ENCODE peak calls at places on chromosomes 16 and 17, in ten cellular contexts. One of them, this sample, is unnamed. For H3K4me1, the result is how much of the 10 kb centered on the place peaks cover.

GRCh38 chr16:69105501-69106361 is at the start of gene HAS3:
- DNase-seq in prostate gland: peak
- DNase-seq in A549: peak
- DNase-seq in IMR-90: peak
- DNase-seq in tibial nerve: no peak
- DNase-seq in ovary: peak
- DNase-seq in H1: peak
- DNase-seq in stomach: peak
- DNase-seq in sigmoid colon: no peak
- DNase-seq in endothelial cell of umbilical vein: peak
- DNase-seq in this sample: peak

GRCh38 chr17:33461051-33461450 is 168.0 kb upstream of the ASIC2 start:
- DNase-seq in stomach: no peak
- DNase-seq in H1: no peak
- DNase-seq in A549: no peak
- DNase-seq in prostate gland: no peak
- DNase-seq in IMR-90: no peak
- DNase-seq in tibial nerve: no peak
- DNase-seq in endothelial cell of umbilical vein: no peak
- DNase-seq in sigmoid colon: no peak
- DNase-seq in ovary: no peak
- DNase-seq in this sample: no peak

GRCh38 chr17:45234641-45235040 is 13.0 kb downstream of the FMNL1 start:
- DNase-seq in IMR-90: no peak
- DNase-seq in prostate gland: no peak
- DNase-seq in tibial nerve: no peak
- DNase-seq in H1: peak
- DNase-seq in A549: peak
- DNase-seq in sigmoid colon: no peak
- DNase-seq in stomach: no peak
- DNase-seq in ovary: no peak
- DNase-seq in endothelial cell of umbilical vein: no peak
- DNase-seq in this sample: no peak

GRCh38 chr17:59365383-59365981 is 34.0 kb downstream of the YPEL2 start:
- DNase-seq in sigmoid colon: peak
- DNase-seq in A549: no peak
- DNase-seq in stomach: no peak
- DNase-seq in ovary: no peak
- DNase-seq in H1: no peak
- DNase-seq in IMR-90: no peak
- DNase-seq in tibial nerve: no peak
- DNase-seq in endothelial cell of umbilical vein: peak
- DNase-seq in prostate gland: no peak
- DNase-seq in this sample: no peak

GRCh38 chr16:53721017-53721416 is 17.1 kb downstream of the FTO start:
- DNase-seq in prostate gland: no peak
- DNase-seq in A549: no peak
- DNase-seq in IMR-90: no peak
- DNase-seq in tibial nerve: no peak
- DNase-seq in endothelial cell of umbilical vein: no peak
- DNase-seq in stomach: no peak
- DNase-seq in ovary: no peak
- DNase-seq in H1: no peak
- DNase-seq in sigmoid colon: no peak
- DNase-seq in this sample: no peak

GRCh38 chr17:62725791-62726249 is 82.3 kb downstream of the MARCHF10 start:
- DNase-seq in sigmoid colon: no peak
- DNase-seq in ovary: no peak
- DNase-seq in stomach: no peak
- DNase-seq in prostate gland: peak
- DNase-seq in endothelial cell of umbilical vein: peak
- DNase-seq in IMR-90: peak
- DNase-seq in A549: no peak
- DNase-seq in H1: no peak
- DNase-seq in tibial nerve: no peak
- DNase-seq in this sample: no peak

GRCh38 chr17:55641559-55642160 is 81.0 kb downstream of the TMEM100 start:
- DNase-seq in endothelial cell of umbilical vein: peak
- DNase-seq in prostate gland: peak
- DNase-seq in IMR-90: peak
- DNase-seq in tibial nerve: peak
- DNase-seq in stomach: peak
- DNase-seq in H1: peak
- DNase-seq in sigmoid colon: peak
- DNase-seq in ovary: peak
- DNase-seq in A549: peak
- DNase-seq in this sample: no peak

GRCh38 chr17:50634123-50634914 is at the start of gene ABCC3:
- DNase-seq in A549: peak
- DNase-seq in H1: peak
- DNase-seq in tibial nerve: no peak
- DNase-seq in IMR-90: no peak
- DNase-seq in prostate gland: peak
- DNase-seq in sigmoid colon: no peak
- DNase-seq in ovary: peak
- DNase-seq in stomach: peak
- DNase-seq in endothelial cell of umbilical vein: no peak
- DNase-seq in this sample: peak

GRCh38 chr16:12403746-12404658 is 399.7 kb downstream of the CPPED1 start:
- DNase-seq in ovary: no peak
- DNase-seq in sigmoid colon: no peak
- DNase-seq in A549: no peak
- DNase-seq in IMR-90: no peak
- DNase-seq in endothelial cell of umbilical vein: peak
- DNase-seq in prostate gland: no peak
- DNase-seq in tibial nerve: no peak
- DNase-seq in H1: no peak
- DNase-seq in stomach: no peak
- DNase-seq in this sample: no peak

GRCh38 chr17:38797091-38797490 is 2.3 kb downstream of the PIP4K2B start:
- DNase-seq in ovary: no peak
- DNase-seq in H1: no peak
- DNase-seq in tibial nerve: no peak
- DNase-seq in sigmoid colon: no peak
- DNase-seq in IMR-90: peak
- DNase-seq in endothelial cell of umbilical vein: no peak
- DNase-seq in prostate gland: no peak
- DNase-seq in stomach: no peak
- DNase-seq in A549: no peak
- DNase-seq in this sample: no peak

GRCh38 chr17:58279016-58279671 is 1.6 kb downstream of the MPO start:
- DNase-seq in stomach: no peak
- DNase-seq in prostate gland: no peak
- DNase-seq in endothelial cell of umbilical vein: no peak
- DNase-seq in sigmoid colon: peak
- DNase-seq in ovary: peak
- DNase-seq in tibial nerve: no peak
- DNase-seq in A549: no peak
- DNase-seq in IMR-90: peak
- DNase-seq in H1: no peak
- DNase-seq in this sample: peak

GRCh38 chr17:4607773-4608187 is 23.5 kb downstream of the SMTNL2 start:
- DNase-seq in ovary: peak
- DNase-seq in H1: no peak
- DNase-seq in sigmoid colon: peak
- DNase-seq in prostate gland: no peak
- DNase-seq in A549: no peak
- DNase-seq in tibial nerve: peak
- DNase-seq in endothelial cell of umbilical vein: peak
- DNase-seq in stomach: peak
- DNase-seq in IMR-90: peak
- DNase-seq in this sample: no peak

GRCh38 chr17:35373532-35373983 is at the start of gene SLFN11:
- DNase-seq in prostate gland: peak
- DNase-seq in endothelial cell of umbilical vein: peak
- DNase-seq in ovary: peak
- DNase-seq in stomach: peak
- DNase-seq in IMR-90: peak
- DNase-seq in A549: peak
- DNase-seq in sigmoid colon: peak
- DNase-seq in tibial nerve: peak
- DNase-seq in H1: peak
- DNase-seq in this sample: peak

GRCh38 chr17:77887110-77887463 is 71.4 kb upstream of the TNRC6C start:
- DNase-seq in prostate gland: no peak
- DNase-seq in A549: no peak
- DNase-seq in endothelial cell of umbilical vein: no peak
- DNase-seq in ovary: no peak
- DNase-seq in sigmoid colon: peak
- DNase-seq in IMR-90: no peak
- DNase-seq in H1: no peak
- DNase-seq in stomach: no peak
- DNase-seq in tibial nerve: no peak
- DNase-seq in this sample: no peak
- H3K4me1 ChIP-seq in prostate gland: under half
- H3K4me1 ChIP-seq in A549: under half
- H3K4me1 ChIP-seq in endothelial cell of umbilical vein: under half
- H3K4me1 ChIP-seq in ovary: under half
- H3K4me1 ChIP-seq in sigmoid colon: under half
- H3K4me1 ChIP-seq in IMR-90: under half
- H3K4me1 ChIP-seq in H1: under half
- H3K4me1 ChIP-seq in stomach: under half
- H3K4me1 ChIP-seq in tibial nerve: under half
- H3K4me1 ChIP-seq in this sample: under half

DNA sequence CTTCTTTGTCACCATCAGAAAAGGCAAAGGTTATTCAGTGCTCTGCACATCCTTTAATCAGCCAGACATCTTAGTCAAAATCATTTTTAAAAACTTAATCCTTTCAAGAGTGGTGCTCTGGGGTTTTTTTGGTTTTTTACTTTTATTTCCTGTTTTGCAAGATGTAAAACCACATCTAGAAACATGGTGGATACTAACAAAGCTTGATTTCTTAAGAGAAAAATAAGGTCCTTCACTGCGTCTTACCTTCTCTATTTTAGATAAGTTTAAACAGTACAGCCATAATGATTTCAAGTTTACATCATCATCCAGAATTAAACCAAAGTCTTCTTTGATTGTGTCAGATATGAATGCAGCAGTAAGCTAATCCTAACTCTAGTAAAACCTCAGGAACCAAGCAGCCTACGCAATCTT is 6.3 kb downstream of the ANKRD11 start:
- DNase-seq in sigmoid colon: no peak
- DNase-seq in A549: no peak
- DNase-seq in tibial nerve: no peak
- DNase-seq in IMR-90: no peak
- DNase-seq in endothelial cell of umbilical vein: no peak
- DNase-seq in ovary: no peak
- DNase-seq in prostate gland: no peak
- DNase-seq in H1: no peak
- DNase-seq in stomach: no peak
- DNase-seq in this sample: no peak
- TF ChIP-seq POLR2A in sigmoid colon: no peak
- TF ChIP-seq POLR2A in A549: no peak
- TF ChIP-seq POLR2A in tibial nerve: no peak
- TF ChIP-seq POLR2A in IMR-90: no peak
- TF ChIP-seq POLR2A in endothelial cell of umbilical vein: no peak
- TF ChIP-seq POLR2A in ovary: no peak
- TF ChIP-seq POLR2A in prostate gland: no peak
- TF ChIP-seq POLR2A in H1: no peak
- TF ChIP-seq POLR2A in stomach: no peak
- TF ChIP-seq POLR2A in this sample: no peak

GRCh38 chr17:79811888-79812205 is 15.0 kb upstream of the CBX8 start:
- DNase-seq in endothelial cell of umbilical vein: no peak
- DNase-seq in stomach: no peak
- DNase-seq in H1: no peak
- DNase-seq in IMR-90: no peak
- DNase-seq in ovary: no peak
- DNase-seq in sigmoid colon: no peak
- DNase-seq in prostate gland: no peak
- DNase-seq in A549: no peak
- DNase-seq in tibial nerve: no peak
- DNase-seq in this sample: no peak
- H3K4me3 ChIP-seq in endothelial cell of umbilical vein: no peak
- H3K4me3 ChIP-seq in stomach: no peak
- H3K4me3 ChIP-seq in H1: no peak
- H3K4me3 ChIP-seq in IMR-90: no peak
- H3K4me3 ChIP-seq in ovary: no peak
- H3K4me3 ChIP-seq in sigmoid colon: no peak
- H3K4me3 ChIP-seq in prostate gland: no peak
- H3K4me3 ChIP-seq in A549: peak
- H3K4me3 ChIP-seq in tibial nerve: no peak
- H3K4me3 ChIP-seq in this sample: no peak

DNA sequence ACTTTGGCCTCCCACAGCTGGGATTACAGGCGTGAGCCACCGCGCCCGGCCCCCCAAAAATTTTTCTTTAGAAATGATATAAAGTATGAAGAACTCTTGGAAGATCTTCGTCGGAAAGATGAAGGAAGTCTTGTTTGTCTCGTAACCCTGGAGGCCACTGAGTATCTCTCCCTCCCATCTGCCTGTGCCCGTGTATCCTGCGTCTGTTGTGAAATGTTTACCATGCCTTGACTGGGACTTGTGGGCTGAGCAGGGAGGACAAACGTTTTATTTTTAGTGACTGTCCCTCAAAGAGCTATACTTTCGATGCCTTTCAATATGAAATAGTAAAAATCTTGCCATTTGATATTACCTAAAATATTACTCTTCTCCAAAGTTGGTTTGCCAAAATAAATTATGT is 121.2 kb downstream of the RPTOR start:
- DNase-seq in H1: no peak
- DNase-seq in endothelial cell of umbilical vein: no peak
- DNase-seq in A549: no peak
- DNase-seq in sigmoid colon: no peak
- DNase-seq in tibial nerve: no peak
- DNase-seq in prostate gland: no peak
- DNase-seq in IMR-90: no peak
- DNase-seq in stomach: no peak
- DNase-seq in ovary: no peak
- DNase-seq in this sample: no peak
- H3K4me1 ChIP-seq in H1: under half
- H3K4me1 ChIP-seq in endothelial cell of umbilical vein: under half
- H3K4me1 ChIP-seq in A549: under half
- H3K4me1 ChIP-seq in sigmoid colon: under half
- H3K4me1 ChIP-seq in tibial nerve: under half
- H3K4me1 ChIP-seq in prostate gland: under half
- H3K4me1 ChIP-seq in IMR-90: under half
- H3K4me1 ChIP-seq in stomach: under half
- H3K4me1 ChIP-seq in ovary: under half
- H3K4me1 ChIP-seq in this sample: under half